ENCODE peak calls at places on chromosomes 4 and X, in four cellular contexts. J, T, P and V are unnamed samples. For H3K4me1, the result is how much of the 10 kb centered on the place peaks cover.

GRCh38 chr4:101911616-101912015 is 121.1 kb downstream of the BANK1 start:
- DNase-seq in J (no peak), T (no peak), P (no peak), V (no peak)

GRCh38 chr4:10079256-10079655 is 37.3 kb downstream of the WDR1 start:
- DNase-seq in J (peak), T (no peak), P (no peak), V (no peak)

GRCh38 chrX:107676559-107677378 is 48.5 kb downstream of the PRPS1 start:
- DNase-seq in J (peak), T (peak), P (no peak), V (peak)

GRCh38 chr4:166092797-166093196 is 219.8 kb downstream of the TLL1 start:
- DNase-seq in J (no peak), T (no peak), P (no peak), V (no peak)

GRCh38 chr4:6658635-6659075 is 18.2 kb downstream of the MRFAP1 start:
- DNase-seq in J (no peak), T (peak), P (no peak), V (no peak)

GRCh38 chr4:124212835-124213640 is 499.5 kb downstream of the ANKRD50 start:
- DNase-seq in J (no peak), T (no peak), P (no peak), V (no peak)

GRCh38 chr4:74287791-74288190 is 20.5 kb upstream of the EPGN start:
- DNase-seq in J (no peak), T (no peak), P (no peak), V (no peak)

GRCh38 chrX:136607236-136607635 is 40.7 kb upstream of the CD40LG start:
- DNase-seq in J (no peak), T (no peak), P (no peak), V (no peak)

GRCh38 chr4:186920486-186920885 is 196.8 kb upstream of the FAT1 start:
- DNase-seq in J (no peak), T (no peak), P (no peak), V (no peak)

GRCh38 chr4:91427171-91427570 is 876.6 kb upstream of the GRID2 start:
- DNase-seq in J (no peak), T (no peak), P (no peak), V (no peak)

GRCh38 chr4:53490965-53491622 is 100.2 kb downstream of the LNX1 start:
- DNase-seq in J (no peak), T (no peak), P (no peak), V (peak)

GRCh38 chr4:146340798-146341197 is 126.5 kb downstream of the REELD1 start:
- DNase-seq in J (no peak), T (no peak), P (no peak), V (peak)

GRCh38 chrX:683572-683971 is 53.0 kb downstream of the SHOX start:
- DNase-seq in J (no peak), T (no peak), P (no peak), V (no peak)

GRCh38 chrX:11399481-11399880 is 106.3 kb downstream of the AMELX start:
- DNase-seq in J (no peak), T (no peak), P (no peak), V (no peak)

GRCh38 chr4:38711066-38711465 is 47.1 kb downstream of the KLF3 start:
- DNase-seq in J (no peak), T (no peak), P (no peak), V (no peak)

GRCh38 chr4:160238790-160239189 is 1135.9 kb downstream of the RAPGEF2 start:
- DNase-seq in J (no peak), T (no peak), P (no peak), V (no peak)

DNA sequence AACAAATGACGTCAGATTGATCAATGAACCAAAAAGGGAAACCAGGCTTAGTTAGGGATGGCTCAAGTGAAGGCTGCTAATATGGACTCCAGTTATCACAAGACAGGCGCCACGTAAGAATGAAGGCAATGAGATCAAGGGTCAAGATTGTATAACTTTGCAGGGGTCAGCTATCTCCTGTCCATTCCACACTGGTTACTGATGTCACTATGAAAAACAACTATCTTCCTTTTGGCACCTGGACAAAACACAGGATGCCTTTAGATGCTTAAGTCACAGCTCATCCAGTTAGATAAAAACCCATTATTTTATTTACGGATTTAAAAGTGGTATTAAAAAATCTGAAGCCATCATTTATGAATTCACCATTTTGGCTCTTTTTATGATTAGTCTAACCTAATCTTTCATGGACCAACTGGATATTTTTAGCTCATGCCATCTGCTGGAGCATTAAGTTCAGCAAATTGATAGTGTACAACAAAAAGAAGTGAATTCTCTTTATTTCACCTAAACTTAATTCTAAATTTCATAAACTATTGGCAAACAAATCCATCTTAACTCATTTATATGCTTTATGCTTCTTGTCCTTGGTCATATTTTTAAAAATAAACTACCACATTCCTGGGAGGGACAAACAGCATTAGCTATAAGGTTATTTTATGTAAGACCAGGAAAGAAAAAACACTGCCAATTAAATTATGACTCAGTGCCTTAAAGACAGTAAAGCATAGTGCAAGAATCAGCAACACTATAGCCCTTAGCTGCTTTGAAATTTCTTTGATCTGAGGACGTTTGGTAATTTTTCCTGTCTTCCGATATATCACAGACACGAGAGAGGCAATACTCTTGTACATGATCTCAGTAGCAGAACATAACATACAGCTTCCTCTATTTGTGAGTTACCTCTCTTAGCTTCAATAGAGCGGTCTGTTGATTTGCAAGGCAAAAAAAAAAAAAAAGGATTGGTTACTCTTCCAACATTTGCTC is 27.0 kb downstream of the DHX15 start:
- DNase-seq in J (no peak), T (no peak), P (no peak), V (no peak)
- H3K4me1 ChIP-seq in J (under half), T (under half), P (under half), V (under half)

GRCh38 chr4:154332681-154333421 is 158.7 kb downstream of the DCHS2 start:
- DNase-seq in J (peak), T (peak), P (peak), V (no peak)
- H3K4me1 ChIP-seq in J (under half), T (under half), P (under half), V (under half)

GRCh38 chr4:139628184-139629012 is 37.2 kb upstream of the MGST2 start:
- DNase-seq in J (peak), T (no peak), P (no peak), V (no peak)

GRCh38 chr4:139633661-139634060 is 32.0 kb upstream of the MGST2 start:
- DNase-seq in J (no peak), T (no peak), P (no peak), V (no peak)

GRCh38 chr4:139633195-139633594 is 32.4 kb upstream of the MGST2 start:
- DNase-seq in J (no peak), T (no peak), P (no peak), V (no peak)

GRCh38 chr4:139630991-139631390 is 34.6 kb upstream of the MGST2 start:
- DNase-seq in J (no peak), T (no peak), P (no peak), V (no peak)

GRCh38 chr4:139629761-139630160 is 35.9 kb upstream of the MGST2 start:
- DNase-seq in J (no peak), T (no peak), P (no peak), V (no peak)
- H3K4me1 ChIP-seq in J (under half), T (under half), P (under half), V (under half)

GRCh38 chr4:3494501-3494900 is 31.4 kb downstream of the DOK7 start:
- DNase-seq in J (no peak), T (peak), P (no peak), V (no peak)
- H3K4me1 ChIP-seq in J (under half), T (under half), P (under half), V (under half)